ENCODE peak calls at places on chromosomes 5 and 9, in five cellular contexts. A is head of caudate nucleus, Z is endodermal cell, M is HTR-8/SVneo, E is SJCRH30. O is an unnamed sample.

GRCh38 chr5:94802450-94802849 is 184.0 kb downstream of the SLF1 start:
- DNase-seq in E (no peak), A (no peak), Z (no peak), M (no peak), O (no peak)

GRCh38 chr5:969421-969839 is 39.2 kb upstream of the NKD2 start:
- DNase-seq in Z (no peak), E (no peak), M (no peak), A (no peak), O (no peak)

GRCh38 chr5:50553560-50553984 is 112.5 kb upstream of the EMB start:
- DNase-seq in A (no peak), Z (no peak), M (no peak), E (no peak), O (peak; percentile 17)

GRCh38 chr9:115034801-115035200 is 83.2 kb downstream of the TNC start:
- DNase-seq in A (no peak), E (no peak), M (no peak), Z (no peak), O (no peak)

GRCh38 chr5:142339781-142340180 is 15.0 kb upstream of the SPRY4 start:
- DNase-seq in Z (no peak), A (no peak), M (no peak), E (no peak), O (no peak)

GRCh38 chr9:94586814-94587213 is 6.8 kb downstream of the FBP2 start:
- DNase-seq in M (peak; percentile 19), A (no peak), E (no peak), Z (no peak), O (no peak)

GRCh38 chr5:143145388-143145787 is 258.1 kb downstream of the NR3C1 start:
- DNase-seq in Z (no peak), E (no peak), M (no peak), A (no peak), O (no peak)

GRCh38 chr9:2623046-2623865 is 1.7 kb downstream of the VLDLR start:
- DNase-seq in A (peak; percentile 65), E (peak; percentile 19), M (no peak), Z (peak; percentile 88), O (peak; percentile 88)

GRCh38 chr5:143267186-143267585 is 136.3 kb downstream of the NR3C1 start:
- DNase-seq in Z (no peak), A (no peak), E (no peak), M (no peak), O (no peak)

GRCh38 chr5:173665326-173665725 is 48.9 kb upstream of the BOD1 start:
- DNase-seq in E (no peak), A (no peak), Z (no peak), M (no peak), O (no peak)